ENCODE peak calls at places on chromosomes 2 and 18, in four cellular contexts. A is K562, Y is GM12878, S is HepG2. C is an unnamed sample.

GRCh38 chr18:28584726-28585125 is 407.8 kb upstream of the CDH2 start:
- DNase-seq in S (no peak), Y (no peak), A (no peak), C (peak; percentile 34)

GRCh38 chr18:37900281-37900680 is 334.7 kb upstream of the CELF4 start:
- DNase-seq in A (no peak), S (no peak), Y (no peak), C (no peak)

GRCh38 chr2:220318037-220318436 is 690.6 kb downstream of the SLC4A3 start:
- DNase-seq in S (no peak), A (no peak), Y (no peak), C (no peak)

GRCh38 chr2:186848873-186849578 is at the start of gene ZSWIM2:
- DNase-seq in Y (no peak), S (peak; percentile 19), A (no peak), C (peak; percentile 58)

GRCh38 chr2:28855193-28855592 is 14.9 kb downstream of the TRMT61B start:
- DNase-seq in A (no peak), Y (no peak), S (no peak), C (no peak)

GRCh38 chr2:15653806-15654726 is 62.4 kb downstream of the DDX1 start:
- DNase-seq in S (no peak), Y (no peak), A (no peak), C (no peak)

GRCh38 chr2:178227187-178227586 is 32.9 kb downstream of the OSBPL6 start:
- DNase-seq in A (no peak), Y (no peak), S (no peak), C (no peak)

GRCh38 chr2:28166956-28167355 is 225.7 kb upstream of the FOSL2 start:
- DNase-seq in Y (no peak), A (no peak), S (no peak), C (no peak)

GRCh38 chr2:15964936-15965563 is 24.7 kb downstream of the MYCN start:
- DNase-seq in S (no peak), Y (no peak), A (no peak), C (no peak)

DNA sequence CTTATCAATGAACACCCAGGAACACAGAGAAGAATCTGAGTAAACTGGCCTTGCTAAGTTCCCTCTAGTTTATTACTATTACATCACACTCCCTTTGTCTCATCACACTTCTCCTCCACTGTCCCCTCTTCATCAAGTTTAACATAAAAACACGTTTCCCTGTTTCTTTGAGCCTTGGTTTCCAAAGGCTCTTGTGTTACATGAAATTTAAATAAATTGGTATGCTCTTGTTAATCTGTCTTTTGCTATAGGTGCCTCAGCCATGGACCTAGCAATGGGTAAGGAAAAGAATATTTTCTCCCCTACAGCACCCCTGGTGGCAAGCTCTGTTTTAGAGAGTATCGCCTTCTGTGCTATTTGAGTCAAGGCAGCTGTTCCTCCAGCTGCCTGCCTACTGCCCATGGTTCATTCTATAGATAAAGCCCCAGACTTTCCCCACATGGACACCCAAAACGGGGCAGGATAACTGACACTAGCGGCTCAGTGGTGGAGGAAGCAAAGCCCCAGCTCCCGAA is 31.8 kb downstream of the TGIF1 start:
- DNase-seq in S (peak; percentile 33), Y (no peak), A (peak; percentile 76), C (peak; percentile 40)
- TF ChIP-seq FOXM1 in S (no peak), Y (no peak), A (no peak), C (no peak)

GRCh38 chr2:223779877-223780276 is 57.5 kb downstream of the AP1S3 start:
- DNase-seq in A (peak; percentile 48), S (peak; percentile 68), Y (no peak), C (peak; percentile 71)
- TF ChIP-seq BHLHE40 in A (no peak), S (no peak), Y (no peak), C (no peak)

GRCh38 chr2:156458229-156458584 is 22.0 kb downstream of the GPD2 start:
- DNase-seq in Y (no peak), S (no peak), A (no peak), C (no peak)

GRCh38 chr2:156457523-156458228 is 21.5 kb downstream of the GPD2 start:
- DNase-seq in Y (no peak), S (no peak), A (no peak), C (no peak)

GRCh38 chr2:156456616-156457015 is 20.4 kb downstream of the GPD2 start:
- DNase-seq in S (no peak), Y (peak; percentile 78), A (no peak), C (no peak)

GRCh38 chr2:156452971-156453370 is 16.8 kb downstream of the GPD2 start:
- DNase-seq in S (no peak), Y (no peak), A (no peak), C (no peak)

GRCh38 chr2:156455366-156455975 is 19.3 kb downstream of the GPD2 start:
- DNase-seq in S (no peak), A (no peak), Y (no peak), C (no peak)
- TF ChIP-seq FOXM1 in S (no peak), A (no peak), Y (no peak), C (no peak)

GRCh38 chr2:132645176-132645575 is 24.8 kb downstream of the LYPD1 start:
- DNase-seq in S (no peak), A (no peak), Y (no peak), C (no peak)
- TF ChIP-seq BHLHE40 in S (no peak), A (no peak), Y (no peak), C (no peak)